ENCODE peak calls at places on chromosomes 3 and 15, in seven cellular contexts. A is Caco-2; V is hippocampal formation; T is neural crest cell; D is stimulated activated naive B cell treated with anti-CD40 and anti-IgM and Interleukin-4, amounts not matched to agents 10 μg/mL and 1 μg/mL and 100 μg/mL, for 72 hours; H is left ventricle myocardium superior; S is mesendoderm. N is an unnamed sample.

GRCh38 chr3:13099707-13100106 is 26.5 kb upstream of the IQSEC1 start:
- DNase-seq in A (no peak), V (no peak), T (no peak), D (no peak), H (no peak), S (no peak), N (no peak)

GRCh38 chr3:58074126-58074715 is 66.0 kb downstream of the FLNB start:
- DNase-seq in A (no peak), V (no peak), T (no peak), D (no peak), H (no peak), S (no peak), N (no peak)

GRCh38 chr15:57298843-57299550 is 77.3 kb upstream of the CGNL1 start:
- DNase-seq in A (no peak), V (no peak), T (no peak), D (peak; percentile 35), H (no peak), S (no peak), N (peak; percentile 80)

GRCh38 chr3:39038165-39038564 is 13.6 kb downstream of the SCN11A start:
- DNase-seq in A (no peak), V (no peak), T (no peak), D (no peak), H (no peak), S (no peak), N (no peak)

GRCh38 chr3:72661115-72661457 is 187.2 kb downstream of the SHQ1 start:
- DNase-seq in A (no peak), V (no peak), T (no peak), D (no peak), H (peak; percentile 88), S (no peak), N (no peak)

GRCh38 chr3:183447206-183448001 is 19.0 kb upstream of the MCF2L2 start:
- DNase-seq in A (peak; percentile 94), V (peak; percentile 75), T (peak; percentile 95), D (peak; percentile 87), H (peak; percentile 90), S (peak; percentile 99), N (no peak)

GRCh38 chr3:46585799-46586693 is 19.9 kb upstream of the LRRC2 start:
- DNase-seq in A (peak; percentile 74), V (no peak), T (no peak), D (no peak), H (no peak), S (peak; percentile 50), N (no peak)

GRCh38 chr3:37712918-37713819 is 148.5 kb upstream of the CTDSPL start:
- DNase-seq in A (peak; percentile 30), V (no peak), T (no peak), D (no peak), H (no peak), S (peak; percentile 49), N (no peak)

GRCh38 chr15:68783226-68784054 is 37.3 kb downstream of the ANP32A start:
- DNase-seq in A (peak; percentile 70), V (no peak), T (no peak), D (no peak), H (peak; percentile 63), S (peak; percentile 75), N (peak; percentile 49)

GRCh38 chr3:105752791-105753415 is 115.9 kb downstream of the CBLB start:
- DNase-seq in A (no peak), V (no peak), T (no peak), D (no peak), H (no peak), S (peak; percentile 27), N (no peak)

GRCh38 chr15:34616613-34617012 is 33.2 kb upstream of the GOLGA8B start:
- DNase-seq in A (peak; percentile 10), V (peak; percentile 16), T (no peak), D (no peak), H (peak; percentile 22), S (peak; percentile 6), N (no peak)

GRCh38 chr3:64002248-64002647 is 21.0 kb downstream of the PSMD6 start:
- DNase-seq in A (no peak), V (no peak), T (no peak), D (no peak), H (no peak), S (no peak), N (no peak)

GRCh38 chr3:172606021-172606420 is 82.8 kb upstream of the TNFSF10 start:
- DNase-seq in A (no peak), V (no peak), T (no peak), D (no peak), H (no peak), S (no peak), N (no peak)

GRCh38 chr15:41292521-41292920 is 39.9 kb downstream of the OIP5 start:
- DNase-seq in A (no peak), V (no peak), T (no peak), D (no peak), H (no peak), S (no peak), N (no peak)

GRCh38 chr3:110755345-110755744 is 316.3 kb upstream of the NECTIN3 start:
- DNase-seq in A (no peak), V (no peak), T (no peak), D (no peak), H (no peak), S (no peak), N (no peak)

GRCh38 chr3:114827495-114827894 is 319.6 kb downstream of the ZBTB20 start:
- DNase-seq in A (peak; percentile 47), V (peak; percentile 73), T (peak; percentile 5), D (no peak), H (no peak), S (peak; percentile 75), N (no peak)